ENCODE peak calls at places on chromosomes 16 and 17, in seven cellular contexts. H is mucosa of descending colon, Y is GM23338, I is tibial artery, C is left lung, N is uterus, Q is testis. J is an unnamed sample.

GRCh38 chr17:42460371-42460770 is 1.7 kb downstream of the ATP6V0A1 start:
- DNase-seq in Q (no peak), H (no peak), C (no peak), Y (no peak), I (no peak), N (no peak), J (no peak)

GRCh38 chr16:11557811-11558210 is 28.9 kb downstream of the LITAF start:
- DNase-seq in Y (no peak), Q (peak; percentile 56), I (no peak), N (no peak), C (no peak), H (no peak), J (no peak)

GRCh38 chr16:52114414-52114813 is 432.5 kb downstream of the TOX3 start:
- DNase-seq in Y (peak; percentile 5), I (no peak), N (no peak), H (no peak), C (no peak), Q (no peak), J (no peak)

GRCh38 chr16:56539667-56540066 is 19.8 kb upstream of the BBS2 start:
- DNase-seq in H (no peak), Q (no peak), I (no peak), C (no peak), N (no peak), Y (no peak), J (no peak)

GRCh38 chr16:66874079-66874775 is 6.1 kb upstream of the PDP2 start:
- DNase-seq in C (no peak), N (no peak), I (no peak), Q (peak; percentile 55), H (no peak), Y (peak; percentile 16), J (no peak)

GRCh38 chr16:75080205-75081029 is 36.2 kb downstream of the LDHD start:
- DNase-seq in C (no peak), Q (no peak), N (no peak), Y (no peak), I (no peak), H (no peak), J (no peak)

GRCh38 chr16:24166684-24167083 is 89.5 kb upstream of the CACNG3 start:
- DNase-seq in Q (no peak), N (no peak), Y (no peak), I (no peak), H (no peak), C (no peak), J (no peak)

GRCh38 chr17:21041753-21042433 is 918 bp downstream of the USP22 start:
- DNase-seq in C (peak; percentile 90), H (peak; percentile 93), Q (peak; percentile 92), Y (peak; percentile 89), I (peak; percentile 91), N (peak; percentile 84), J (peak; percentile 90)

GRCh38 chr17:50909765-50910661 is 43.9 kb upstream of the TOB1 start:
- DNase-seq in Q (peak; percentile 42), N (no peak), H (peak; percentile 67), I (no peak), Y (no peak), C (no peak), J (no peak)

GRCh38 chr16:24701521-24701951 is 27.9 kb upstream of the TNRC6A start:
- DNase-seq in H (no peak), Q (no peak), C (no peak), Y (no peak), I (peak; percentile 47), N (peak; percentile 32), J (no peak)

GRCh38 chr17:28827672-28828071 is 14.9 kb downstream of the FAM222B start:
- DNase-seq in I (no peak), H (no peak), N (no peak), C (no peak), Q (no peak), Y (no peak), J (no peak)

GRCh38 chr17:31581022-31581483 is 189.6 kb downstream of the RAB11FIP4 start:
- DNase-seq in C (peak; percentile 74), N (peak; percentile 75), Q (peak; percentile 56), H (peak; percentile 78), I (peak; percentile 74), Y (no peak), J (peak; percentile 73)

GRCh38 chr17:40298726-40299125 is 10.3 kb upstream of the RARA start:
- DNase-seq in I (no peak), Q (no peak), C (no peak), H (no peak), N (no peak), Y (no peak), J (no peak)

GRCh38 chr16:49352923-49353322 is 20.7 kb upstream of the C16orf78 start:
- DNase-seq in N (no peak), H (no peak), Y (peak; percentile 83), Q (no peak), C (no peak), I (no peak), J (no peak)

GRCh38 chr17:42623732-42624596 is 14.5 kb downstream of the TUBG1 start:
- DNase-seq in I (no peak), Y (no peak), Q (no peak), N (no peak), C (no peak), H (no peak), J (peak; percentile 23)

GRCh38 chr16:52271088-52271487 is 275.9 kb downstream of the TOX3 start:
- DNase-seq in Y (peak; percentile 19), I (no peak), N (no peak), H (no peak), C (no peak), Q (no peak), J (no peak)

GRCh38 chr17:35942588-35943186 is 826 bp downstream of the LYZL6 start:
- DNase-seq in N (no peak), Q (no peak), Y (no peak), I (no peak), C (no peak), H (no peak), J (no peak)

GRCh38 chr17:28402224-28402630 is 3.8 kb downstream of the SLC46A1 start:
- DNase-seq in I (no peak), H (no peak), Q (no peak), C (no peak), Y (peak; percentile 66), N (no peak), J (no peak)

GRCh38 chr17:48016112-48016511 is 21.5 kb downstream of the COPZ2 start:
- DNase-seq in N (no peak), C (no peak), I (no peak), H (no peak), Q (no peak), Y (no peak), J (no peak)

GRCh38 chr17:57242148-57242547 is 14.2 kb upstream of the MSI2 start:
- DNase-seq in N (no peak), Q (peak; percentile 67), H (no peak), C (no peak), I (no peak), Y (no peak), J (no peak)

GRCh38 chr17:49910094-49910857 is 58.7 kb upstream of the DLX4 start:
- DNase-seq in C (no peak), N (no peak), H (no peak), Y (peak; percentile 78), Q (no peak), I (no peak), J (no peak)

GRCh38 chr17:8121531-8122390 is 2.1 kb downstream of the HES7 start:
- DNase-seq in I (no peak), C (no peak), H (peak; percentile 77), N (peak; percentile 62), Y (peak; percentile 91), Q (peak; percentile 59), J (peak; percentile 62)
- TF ChIP-seq CTCF in I (peak; percentile 41), C (peak; percentile 15), H (no peak), N (peak; percentile 60), Y (peak; percentile 54), Q (peak; percentile 35), J (peak; percentile 41)

GRCh38 chr17:46193246-46193625 is at the start of gene KANSL1:
- DNase-seq in Q (peak; percentile 83), C (peak; percentile 95), I (peak; percentile 77), N (peak; percentile 88), Y (peak; percentile 98), H (peak; percentile 96), J (peak; percentile 91)
- H3K4me1 ChIP-seq in Q (peaks cover 13% of the 10 kb centered on the region), C (peaks cover 37% of the 10 kb centered on the region), I (peaks cover 21% of the 10 kb centered on the region), N (peaks cover 4% of the 10 kb centered on the region), Y (peaks cover 36% of the 10 kb centered on the region), H (peaks cover 14% of the 10 kb centered on the region), J (peaks cover 45% of the 10 kb centered on the region)

DNA sequence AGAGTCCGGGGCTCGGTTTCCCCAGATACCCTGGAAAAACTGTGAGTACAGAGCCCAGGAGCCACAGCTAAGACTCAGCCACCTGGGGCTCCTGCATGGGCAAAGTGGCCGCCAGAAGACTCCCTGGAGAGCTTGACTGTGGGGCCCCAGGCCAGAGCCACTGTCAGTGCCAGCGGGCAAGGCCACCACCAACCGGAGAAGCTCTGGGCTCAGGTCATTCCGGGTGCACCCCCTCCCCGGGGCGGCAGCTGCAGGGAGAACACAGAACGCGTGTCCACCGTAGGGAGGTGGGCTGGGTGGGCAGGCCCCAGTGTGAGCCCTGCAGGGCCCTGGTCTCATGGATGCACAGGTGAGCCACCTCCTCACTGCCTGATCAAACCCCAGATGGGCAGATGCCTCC is 22.3 kb upstream of the RBFOX3 start:
- DNase-seq in I (peak; percentile 14), Q (peak; percentile 7), Y (no peak), H (peak; percentile 29), C (peak; percentile 27), N (peak; percentile 10), J (peak; percentile 36)
- H3K36me3 ChIP-seq in I (no peaks in the 10 kb centered on the region), Q (no peaks in the 10 kb centered on the region), Y (no peaks in the 10 kb centered on the region), H (no peaks in the 10 kb centered on the region), C (no peaks in the 10 kb centered on the region), N (no peaks in the 10 kb centered on the region), J (no peaks in the 10 kb centered on the region)

GRCh38 chr17:74218436-74218835 is 5.1 kb downstream of the TTYH2 start:
- DNase-seq in I (no peak), C (no peak), H (no peak), Y (no peak), N (no peak), Q (no peak), J (no peak)

GRCh38 chr17:74215332-74215727 is 2.0 kb downstream of the TTYH2 start:
- DNase-seq in Q (no peak), Y (no peak), C (no peak), H (no peak), N (no peak), I (no peak), J (peak; percentile 85)

GRCh38 chr17:74214642-74215331 is 1.4 kb downstream of the TTYH2 start:
- DNase-seq in I (no peak), Y (no peak), H (no peak), N (no peak), Q (no peak), C (no peak), J (peak; percentile 45)

GRCh38 chr17:74216505-74216904 is 3.1 kb downstream of the TTYH2 start:
- DNase-seq in C (no peak), Y (no peak), N (no peak), Q (no peak), I (no peak), H (no peak), J (no peak)

DNA sequence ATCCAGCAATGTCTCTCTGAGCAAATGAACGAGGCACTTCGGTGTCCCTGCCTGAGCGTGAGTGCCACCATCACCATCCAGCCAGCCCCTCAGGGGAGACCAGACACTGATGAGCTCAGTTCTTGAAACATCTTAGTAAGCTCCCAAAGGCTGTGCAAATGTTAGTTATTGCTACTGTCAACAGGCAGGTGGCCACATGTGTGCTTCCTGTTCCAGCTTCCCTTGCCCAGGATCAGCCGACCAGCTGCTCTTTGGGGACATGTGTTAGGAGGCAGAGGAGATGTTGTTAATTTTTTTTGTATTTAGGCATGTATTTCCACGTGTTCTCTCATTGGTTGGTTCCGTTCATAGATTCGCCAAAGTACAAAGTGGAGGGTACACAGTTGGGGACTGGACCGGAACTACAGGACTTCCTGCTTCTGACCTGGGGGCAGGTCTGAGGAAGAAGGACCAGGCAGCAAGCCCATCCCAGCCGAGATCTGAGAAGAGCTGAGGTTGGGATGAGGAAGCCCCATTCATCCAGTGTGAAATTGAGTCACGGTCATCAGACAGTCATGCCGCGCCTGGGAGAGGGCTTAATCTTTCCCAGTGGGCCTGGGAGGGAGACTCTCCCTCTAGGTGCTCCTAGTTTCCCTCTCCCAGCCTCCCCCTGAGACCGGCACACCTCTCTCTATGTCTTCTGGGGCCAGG is 3.8 kb downstream of the TTYH2 start:
- DNase-seq in I (no peak), Y (no peak), Q (no peak), C (no peak), H (no peak), N (no peak), J (no peak)
- TF ChIP-seq CTCF in I (no peak), Y (no peak), Q (no peak), C (no peak), H (no peak), N (no peak), J (no peak)

J was measured in psoas muscle.